ENCODE peak calls at places on chromosomes 7 and 10, in ten cellular contexts. One of them, this sample, is unnamed.

GRCh38 chr7:110841840-110842579 is 248.9 kb upstream of the LRRN3 start:
- DNase-seq in Peyer's patch: no peak
- DNase-seq in astrocyte of the spinal cord: no peak
- DNase-seq in heart right ventricle: no peak
- DNase-seq in stimulated activated CD4-positive, alpha-beta T cell treated with anti-CD3 and anti-CD28 coated beads, Interleukin-15, amount 100 ng/mL, for 48 hours: no peak
- DNase-seq in retina: no peak
- DNase-seq in SK-MEL-5: no peak
- DNase-seq in dermis microvascular lymphatic vessel endothelial cell: no peak
- DNase-seq in RPMI8226: no peak
- DNase-seq in amygdala: no peak
- DNase-seq in this sample: no peak

GRCh38 chr7:86534641-86535040 is 109.1 kb upstream of the GRM3 start:
- DNase-seq in SK-MEL-5: no peak
- DNase-seq in astrocyte of the spinal cord: no peak
- DNase-seq in retina: no peak
- DNase-seq in amygdala: no peak
- DNase-seq in heart right ventricle: no peak
- DNase-seq in stimulated activated CD4-positive, alpha-beta T cell treated with anti-CD3 and anti-CD28 coated beads, Interleukin-15, amount 100 ng/mL, for 48 hours: no peak
- DNase-seq in RPMI8226: no peak
- DNase-seq in Peyer's patch: no peak
- DNase-seq in dermis microvascular lymphatic vessel endothelial cell: no peak
- DNase-seq in this sample: no peak

GRCh38 chr10:74238031-74238431 is 87.0 kb downstream of the ADK start:
- DNase-seq in amygdala: no peak
- DNase-seq in heart right ventricle: no peak
- DNase-seq in SK-MEL-5: no peak
- DNase-seq in Peyer's patch: no peak
- DNase-seq in stimulated activated CD4-positive, alpha-beta T cell treated with anti-CD3 and anti-CD28 coated beads, Interleukin-15, amount 100 ng/mL, for 48 hours: no peak
- DNase-seq in retina: no peak
- DNase-seq in dermis microvascular lymphatic vessel endothelial cell: no peak
- DNase-seq in astrocyte of the spinal cord: peak
- DNase-seq in RPMI8226: no peak
- DNase-seq in this sample: no peak

GRCh38 chr10:86757110-86757790 is 831 bp downstream of the BMPR1A start:
- DNase-seq in stimulated activated CD4-positive, alpha-beta T cell treated with anti-CD3 and anti-CD28 coated beads, Interleukin-15, amount 100 ng/mL, for 48 hours: peak
- DNase-seq in RPMI8226: no peak
- DNase-seq in amygdala: peak
- DNase-seq in heart right ventricle: peak
- DNase-seq in astrocyte of the spinal cord: peak
- DNase-seq in retina: peak
- DNase-seq in SK-MEL-5: peak
- DNase-seq in Peyer's patch: peak
- DNase-seq in dermis microvascular lymphatic vessel endothelial cell: no peak
- DNase-seq in this sample: peak

GRCh38 chr10:85926136-85926535 is 440.5 kb downstream of the GRID1 start:
- DNase-seq in amygdala: no peak
- DNase-seq in astrocyte of the spinal cord: no peak
- DNase-seq in heart right ventricle: no peak
- DNase-seq in stimulated activated CD4-positive, alpha-beta T cell treated with anti-CD3 and anti-CD28 coated beads, Interleukin-15, amount 100 ng/mL, for 48 hours: no peak
- DNase-seq in Peyer's patch: no peak
- DNase-seq in RPMI8226: no peak
- DNase-seq in retina: no peak
- DNase-seq in SK-MEL-5: no peak
- DNase-seq in dermis microvascular lymphatic vessel endothelial cell: no peak
- DNase-seq in this sample: no peak

GRCh38 chr10:132468651-132469050 is 68.9 kb upstream of the INPP5A start:
- DNase-seq in amygdala: no peak
- DNase-seq in SK-MEL-5: no peak
- DNase-seq in astrocyte of the spinal cord: no peak
- DNase-seq in RPMI8226: no peak
- DNase-seq in Peyer's patch: no peak
- DNase-seq in dermis microvascular lymphatic vessel endothelial cell: no peak
- DNase-seq in retina: no peak
- DNase-seq in heart right ventricle: no peak
- DNase-seq in stimulated activated CD4-positive, alpha-beta T cell treated with anti-CD3 and anti-CD28 coated beads, Interleukin-15, amount 100 ng/mL, for 48 hours: no peak
- DNase-seq in this sample: no peak

GRCh38 chr10:130395248-130395936 is 259.2 kb downstream of the GLRX3 start:
- DNase-seq in SK-MEL-5: no peak
- DNase-seq in Peyer's patch: no peak
- DNase-seq in dermis microvascular lymphatic vessel endothelial cell: no peak
- DNase-seq in heart right ventricle: no peak
- DNase-seq in stimulated activated CD4-positive, alpha-beta T cell treated with anti-CD3 and anti-CD28 coated beads, Interleukin-15, amount 100 ng/mL, for 48 hours: no peak
- DNase-seq in RPMI8226: no peak
- DNase-seq in retina: no peak
- DNase-seq in astrocyte of the spinal cord: no peak
- DNase-seq in amygdala: no peak
- DNase-seq in this sample: no peak

GRCh38 chr10:44879531-44879899 is 31.6 kb upstream of the TMEM72 start:
- DNase-seq in amygdala: peak
- DNase-seq in dermis microvascular lymphatic vessel endothelial cell: no peak
- DNase-seq in Peyer's patch: no peak
- DNase-seq in stimulated activated CD4-positive, alpha-beta T cell treated with anti-CD3 and anti-CD28 coated beads, Interleukin-15, amount 100 ng/mL, for 48 hours: no peak
- DNase-seq in astrocyte of the spinal cord: no peak
- DNase-seq in heart right ventricle: no peak
- DNase-seq in RPMI8226: no peak
- DNase-seq in retina: no peak
- DNase-seq in SK-MEL-5: no peak
- DNase-seq in this sample: no peak

GRCh38 chr7:2048531-2048930 is 184.2 kb downstream of the MAD1L1 start:
- DNase-seq in retina: no peak
- DNase-seq in Peyer's patch: no peak
- DNase-seq in RPMI8226: no peak
- DNase-seq in SK-MEL-5: no peak
- DNase-seq in stimulated activated CD4-positive, alpha-beta T cell treated with anti-CD3 and anti-CD28 coated beads, Interleukin-15, amount 100 ng/mL, for 48 hours: no peak
- DNase-seq in heart right ventricle: no peak
- DNase-seq in dermis microvascular lymphatic vessel endothelial cell: no peak
- DNase-seq in amygdala: no peak
- DNase-seq in astrocyte of the spinal cord: no peak
- DNase-seq in this sample: peak

GRCh38 chr10:86099542-86100334 is 266.9 kb downstream of the GRID1 start:
- DNase-seq in dermis microvascular lymphatic vessel endothelial cell: no peak
- DNase-seq in RPMI8226: no peak
- DNase-seq in retina: no peak
- DNase-seq in stimulated activated CD4-positive, alpha-beta T cell treated with anti-CD3 and anti-CD28 coated beads, Interleukin-15, amount 100 ng/mL, for 48 hours: no peak
- DNase-seq in SK-MEL-5: no peak
- DNase-seq in Peyer's patch: no peak
- DNase-seq in astrocyte of the spinal cord: no peak
- DNase-seq in heart right ventricle: no peak
- DNase-seq in amygdala: no peak
- DNase-seq in this sample: peak

GRCh38 chr10:11328264-11329054 is 283.0 kb downstream of the USP6NL start:
- DNase-seq in stimulated activated CD4-positive, alpha-beta T cell treated with anti-CD3 and anti-CD28 coated beads, Interleukin-15, amount 100 ng/mL, for 48 hours: no peak
- DNase-seq in dermis microvascular lymphatic vessel endothelial cell: no peak
- DNase-seq in amygdala: no peak
- DNase-seq in astrocyte of the spinal cord: no peak
- DNase-seq in Peyer's patch: no peak
- DNase-seq in heart right ventricle: no peak
- DNase-seq in retina: no peak
- DNase-seq in RPMI8226: no peak
- DNase-seq in SK-MEL-5: no peak
- DNase-seq in this sample: no peak

GRCh38 chr7:112144284-112145059 is 61.7 kb downstream of the DOCK4 start:
- DNase-seq in SK-MEL-5: no peak
- DNase-seq in RPMI8226: no peak
- DNase-seq in dermis microvascular lymphatic vessel endothelial cell: no peak
- DNase-seq in amygdala: no peak
- DNase-seq in Peyer's patch: no peak
- DNase-seq in stimulated activated CD4-positive, alpha-beta T cell treated with anti-CD3 and anti-CD28 coated beads, Interleukin-15, amount 100 ng/mL, for 48 hours: no peak
- DNase-seq in retina: no peak
- DNase-seq in heart right ventricle: no peak
- DNase-seq in astrocyte of the spinal cord: no peak
- DNase-seq in this sample: no peak

GRCh38 chr7:11416641-11417040 is 415.4 kb downstream of the THSD7A start:
- DNase-seq in heart right ventricle: no peak
- DNase-seq in Peyer's patch: no peak
- DNase-seq in dermis microvascular lymphatic vessel endothelial cell: no peak
- DNase-seq in RPMI8226: no peak
- DNase-seq in stimulated activated CD4-positive, alpha-beta T cell treated with anti-CD3 and anti-CD28 coated beads, Interleukin-15, amount 100 ng/mL, for 48 hours: no peak
- DNase-seq in astrocyte of the spinal cord: no peak
- DNase-seq in amygdala: no peak
- DNase-seq in SK-MEL-5: peak
- DNase-seq in retina: no peak
- DNase-seq in this sample: no peak

GRCh38 chr10:124349993-124350280 is 68.8 kb downstream of the OAT start:
- DNase-seq in dermis microvascular lymphatic vessel endothelial cell: no peak
- DNase-seq in RPMI8226: no peak
- DNase-seq in retina: no peak
- DNase-seq in astrocyte of the spinal cord: no peak
- DNase-seq in SK-MEL-5: no peak
- DNase-seq in heart right ventricle: no peak
- DNase-seq in amygdala: no peak
- DNase-seq in Peyer's patch: no peak
- DNase-seq in stimulated activated CD4-positive, alpha-beta T cell treated with anti-CD3 and anti-CD28 coated beads, Interleukin-15, amount 100 ng/mL, for 48 hours: no peak
- DNase-seq in this sample: no peak

GRCh38 chr10:123144697-123145541 is 3.0 kb upstream of the HMX2 start:
- DNase-seq in RPMI8226: no peak
- DNase-seq in heart right ventricle: no peak
- DNase-seq in retina: peak
- DNase-seq in Peyer's patch: no peak
- DNase-seq in stimulated activated CD4-positive, alpha-beta T cell treated with anti-CD3 and anti-CD28 coated beads, Interleukin-15, amount 100 ng/mL, for 48 hours: no peak
- DNase-seq in dermis microvascular lymphatic vessel endothelial cell: no peak
- DNase-seq in amygdala: no peak
- DNase-seq in SK-MEL-5: no peak
- DNase-seq in astrocyte of the spinal cord: no peak
- DNase-seq in this sample: no peak

GRCh38 chr7:105990726-105991465 is 27.8 kb downstream of the CDHR3 start:
- DNase-seq in RPMI8226: no peak
- DNase-seq in Peyer's patch: no peak
- DNase-seq in SK-MEL-5: no peak
- DNase-seq in astrocyte of the spinal cord: no peak
- DNase-seq in heart right ventricle: no peak
- DNase-seq in dermis microvascular lymphatic vessel endothelial cell: no peak
- DNase-seq in stimulated activated CD4-positive, alpha-beta T cell treated with anti-CD3 and anti-CD28 coated beads, Interleukin-15, amount 100 ng/mL, for 48 hours: no peak
- DNase-seq in retina: peak
- DNase-seq in amygdala: no peak
- DNase-seq in this sample: no peak

GRCh38 chr10:62253704-62254103 is 14.9 kb downstream of the RTKN2 start:
- DNase-seq in SK-MEL-5: no peak
- DNase-seq in stimulated activated CD4-positive, alpha-beta T cell treated with anti-CD3 and anti-CD28 coated beads, Interleukin-15, amount 100 ng/mL, for 48 hours: no peak
- DNase-seq in amygdala: no peak
- DNase-seq in dermis microvascular lymphatic vessel endothelial cell: no peak
- DNase-seq in astrocyte of the spinal cord: no peak
- DNase-seq in heart right ventricle: no peak
- DNase-seq in RPMI8226: no peak
- DNase-seq in retina: no peak
- DNase-seq in Peyer's patch: no peak
- DNase-seq in this sample: no peak

GRCh38 chr10:24645784-24646183 is 77.9 kb downstream of the ARHGAP21 start:
- DNase-seq in astrocyte of the spinal cord: no peak
- DNase-seq in dermis microvascular lymphatic vessel endothelial cell: peak
- DNase-seq in RPMI8226: no peak
- DNase-seq in retina: no peak
- DNase-seq in heart right ventricle: no peak
- DNase-seq in stimulated activated CD4-positive, alpha-beta T cell treated with anti-CD3 and anti-CD28 coated beads, Interleukin-15, amount 100 ng/mL, for 48 hours: no peak
- DNase-seq in Peyer's patch: no peak
- DNase-seq in amygdala: no peak
- DNase-seq in SK-MEL-5: no peak
- DNase-seq in this sample: no peak

GRCh38 chr10:6296456-6297214 is 93.9 kb downstream of the PFKFB3 start:
- DNase-seq in heart right ventricle: no peak
- DNase-seq in Peyer's patch: no peak
- DNase-seq in stimulated activated CD4-positive, alpha-beta T cell treated with anti-CD3 and anti-CD28 coated beads, Interleukin-15, amount 100 ng/mL, for 48 hours: no peak
- DNase-seq in retina: no peak
- DNase-seq in amygdala: no peak
- DNase-seq in RPMI8226: no peak
- DNase-seq in astrocyte of the spinal cord: no peak
- DNase-seq in dermis microvascular lymphatic vessel endothelial cell: no peak
- DNase-seq in SK-MEL-5: no peak
- DNase-seq in this sample: no peak

GRCh38 chr10:47354162-47354561 is 6.0 kb downstream of the RBP3 start:
- DNase-seq in SK-MEL-5: peak
- DNase-seq in RPMI8226: no peak
- DNase-seq in dermis microvascular lymphatic vessel endothelial cell: no peak
- DNase-seq in astrocyte of the spinal cord: peak
- DNase-seq in retina: no peak
- DNase-seq in heart right ventricle: no peak
- DNase-seq in Peyer's patch: no peak
- DNase-seq in amygdala: no peak
- DNase-seq in stimulated activated CD4-positive, alpha-beta T cell treated with anti-CD3 and anti-CD28 coated beads, Interleukin-15, amount 100 ng/mL, for 48 hours: no peak
- DNase-seq in this sample: peak

GRCh38 chr10:15088428-15089261 is at the start of gene ACBD7:
- DNase-seq in SK-MEL-5: peak
- DNase-seq in amygdala: peak
- DNase-seq in astrocyte of the spinal cord: peak
- DNase-seq in stimulated activated CD4-positive, alpha-beta T cell treated with anti-CD3 and anti-CD28 coated beads, Interleukin-15, amount 100 ng/mL, for 48 hours: peak
- DNase-seq in RPMI8226: peak
- DNase-seq in heart right ventricle: peak
- DNase-seq in dermis microvascular lymphatic vessel endothelial cell: peak
- DNase-seq in retina: peak
- DNase-seq in Peyer's patch: peak
- DNase-seq in this sample: peak

GRCh38 chr7:28855538-28856217 is 102.5 kb downstream of the TRIL start:
- DNase-seq in RPMI8226: no peak
- DNase-seq in dermis microvascular lymphatic vessel endothelial cell: no peak
- DNase-seq in amygdala: no peak
- DNase-seq in Peyer's patch: no peak
- DNase-seq in heart right ventricle: no peak
- DNase-seq in SK-MEL-5: peak
- DNase-seq in astrocyte of the spinal cord: peak
- DNase-seq in retina: no peak
- DNase-seq in stimulated activated CD4-positive, alpha-beta T cell treated with anti-CD3 and anti-CD28 coated beads, Interleukin-15, amount 100 ng/mL, for 48 hours: no peak
- DNase-seq in this sample: no peak

GRCh38 chr7:92749327-92749730 is 87.0 kb downstream of the CDK6 start:
- DNase-seq in dermis microvascular lymphatic vessel endothelial cell: no peak
- DNase-seq in stimulated activated CD4-positive, alpha-beta T cell treated with anti-CD3 and anti-CD28 coated beads, Interleukin-15, amount 100 ng/mL, for 48 hours: no peak
- DNase-seq in RPMI8226: no peak
- DNase-seq in Peyer's patch: no peak
- DNase-seq in retina: no peak
- DNase-seq in SK-MEL-5: no peak
- DNase-seq in astrocyte of the spinal cord: no peak
- DNase-seq in amygdala: no peak
- DNase-seq in heart right ventricle: no peak
- DNase-seq in this sample: no peak

GRCh38 chr10:8014649-8015048 is 39.8 kb upstream of the GATA3 start:
- DNase-seq in RPMI8226: no peak
- DNase-seq in astrocyte of the spinal cord: no peak
- DNase-seq in Peyer's patch: no peak
- DNase-seq in retina: no peak
- DNase-seq in amygdala: no peak
- DNase-seq in stimulated activated CD4-positive, alpha-beta T cell treated with anti-CD3 and anti-CD28 coated beads, Interleukin-15, amount 100 ng/mL, for 48 hours: no peak
- DNase-seq in SK-MEL-5: no peak
- DNase-seq in dermis microvascular lymphatic vessel endothelial cell: no peak
- DNase-seq in heart right ventricle: no peak
- DNase-seq in this sample: no peak